ENCODE peak calls at places on chromosomes 6 and 20, in five cellular contexts. Q is HepG2, V is K562, W is SK-N-SH, K is GM12878. P is an unnamed sample.

GRCh38 chr6:166969390-166970002 is 13.1 kb upstream of the RNASET2 start:
- DNase-seq in Q (no peak), V (no peak), W (peak; percentile 53), K (no peak), P (no peak)

GRCh38 chr20:62280303-62280702 is 22.5 kb upstream of the ADRM1 start:
- DNase-seq in Q (no peak), V (no peak), W (no peak), K (no peak), P (no peak)

GRCh38 chr6:47413752-47414516 is 63.7 kb upstream of the CD2AP start:
- DNase-seq in Q (peak; percentile 64), V (peak; percentile 74), W (peak; percentile 45), K (peak; percentile 60), P (peak; percentile 60)

GRCh38 chr20:63290677-63291472 is 2.1 kb upstream of the COL20A1 start:
- DNase-seq in Q (peak; percentile 41), V (peak; percentile 82), W (peak; percentile 95), K (no peak), P (peak; percentile 85)

GRCh38 chr20:51404297-51405060 is 138.0 kb downstream of the NFATC2 start:
- DNase-seq in Q (no peak), V (no peak), W (no peak), K (peak; percentile 80), P (no peak)

GRCh38 chr6:106501836-106502447 is 127.4 kb downstream of the RTN4IP1 start:
- DNase-seq in Q (no peak), V (no peak), W (no peak), K (no peak), P (no peak)

GRCh38 chr20:31671324-31671723 is 33.6 kb downstream of the COX4I2 start:
- DNase-seq in Q (no peak), V (peak; percentile 7), W (no peak), K (no peak), P (no peak)

GRCh38 chr6:109428889-109429477 is 11.4 kb downstream of the PPIL6 start:
- DNase-seq in Q (no peak), V (no peak), W (no peak), K (no peak), P (no peak)

GRCh38 chr6:166463363-166464067 is 80.8 kb upstream of the MPC1 start:
- DNase-seq in Q (no peak), V (no peak), W (no peak), K (no peak), P (no peak)

GRCh38 chr6:156351346-156351966 is 425.7 kb upstream of the ARID1B start:
- DNase-seq in Q (no peak), V (no peak), W (peak; percentile 25), K (no peak), P (no peak)

GRCh38 chr6:155313602-155314091 is 637 bp downstream of the TFB1M start:
- DNase-seq in Q (peak; percentile 65), V (peak; percentile 17), W (no peak), K (no peak), P (no peak)

GRCh38 chr6:128327890-128328289 is 192.5 kb downstream of the PTPRK start:
- DNase-seq in Q (peak; percentile 37), V (no peak), W (peak; percentile 1), K (no peak), P (no peak)

GRCh38 chr6:36323062-36323461 is 13.6 kb downstream of the BNIP5 start:
- DNase-seq in Q (no peak), V (no peak), W (peak; percentile 83), K (no peak), P (no peak)
- TF ChIP-seq FOXM1 in Q (no peak), V (no peak), W (no peak), K (no peak), P (no peak)

DNA sequence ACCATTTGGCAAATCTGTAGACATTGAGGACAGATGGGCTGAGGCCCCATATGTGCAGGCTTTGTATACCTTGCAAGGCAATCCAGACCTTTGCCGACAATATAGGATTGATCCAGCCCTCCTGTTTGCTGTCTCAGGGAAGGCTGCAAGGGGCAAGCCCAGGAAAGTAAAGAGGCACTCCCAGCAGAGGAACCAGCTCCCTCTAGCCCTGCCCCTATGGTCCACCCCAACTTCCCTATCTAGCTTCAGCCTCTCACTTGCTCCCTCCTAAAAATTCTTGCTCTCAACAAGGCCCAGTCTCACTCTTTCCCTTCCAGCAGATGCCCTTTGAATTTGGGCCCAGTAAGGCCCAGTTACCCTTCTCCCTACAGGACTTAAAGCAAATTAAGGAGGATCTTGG is 92.6 kb downstream of the JARID2 start:
- DNase-seq in Q (no peak), V (no peak), W (no peak), K (no peak), P (no peak)
- TF ChIP-seq FOXM1 in Q (no peak), V (no peak), W (no peak), K (no peak), P (no peak)

GRCh38 chr6:158396136-158396535 is 83.9 kb downstream of the TULP4 start:
- DNase-seq in Q (peak; percentile 61), V (no peak), W (no peak), K (no peak), P (no peak)

GRCh38 chr6:158398252-158399024 is 86.2 kb downstream of the TULP4 start:
- DNase-seq in Q (no peak), V (no peak), W (no peak), K (no peak), P (no peak)

GRCh38 chr6:158397578-158397977 is 85.3 kb downstream of the TULP4 start:
- DNase-seq in Q (no peak), V (no peak), W (no peak), K (no peak), P (no peak)

GRCh38 chr6:158402184-158402583 is 89.9 kb downstream of the TULP4 start:
- DNase-seq in Q (no peak), V (no peak), W (peak; percentile 44), K (no peak), P (no peak)

DNA sequence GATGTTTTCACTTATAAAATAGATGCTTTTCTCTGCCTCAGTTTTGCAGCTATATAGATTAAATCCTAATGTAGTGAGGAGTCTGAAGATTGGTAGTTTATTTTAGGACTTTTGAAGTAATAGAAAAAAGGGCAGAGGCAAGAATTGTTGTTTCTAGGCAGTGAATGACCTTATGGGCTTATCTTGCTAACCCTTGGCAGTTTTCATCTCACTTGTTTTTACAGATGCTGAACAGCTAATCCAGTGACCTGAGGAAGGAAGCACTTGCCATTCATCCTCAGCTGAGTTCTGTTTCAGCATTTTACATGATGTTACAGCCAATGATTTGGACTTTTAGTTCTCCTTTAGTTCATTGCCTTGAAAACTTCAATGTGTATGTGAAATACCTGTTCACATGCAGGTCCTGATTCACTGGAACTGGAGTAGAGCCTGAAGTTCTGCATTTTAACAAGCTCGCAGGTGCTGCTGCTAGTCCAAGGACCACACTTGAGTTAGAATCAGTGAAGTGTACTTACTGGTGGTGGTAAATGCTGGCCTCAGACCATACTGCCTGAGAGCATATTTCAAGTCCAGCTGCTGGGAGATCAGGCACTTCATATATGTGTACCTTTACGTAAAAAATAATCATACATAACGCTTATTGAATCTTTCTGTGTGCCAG is 86.9 kb downstream of the TULP4 start:
- DNase-seq in Q (no peak), V (no peak), W (no peak), K (no peak), P (no peak)
- TF ChIP-seq FOXM1 in Q (no peak), V (no peak), W (no peak), K (no peak), P (no peak)

DNA sequence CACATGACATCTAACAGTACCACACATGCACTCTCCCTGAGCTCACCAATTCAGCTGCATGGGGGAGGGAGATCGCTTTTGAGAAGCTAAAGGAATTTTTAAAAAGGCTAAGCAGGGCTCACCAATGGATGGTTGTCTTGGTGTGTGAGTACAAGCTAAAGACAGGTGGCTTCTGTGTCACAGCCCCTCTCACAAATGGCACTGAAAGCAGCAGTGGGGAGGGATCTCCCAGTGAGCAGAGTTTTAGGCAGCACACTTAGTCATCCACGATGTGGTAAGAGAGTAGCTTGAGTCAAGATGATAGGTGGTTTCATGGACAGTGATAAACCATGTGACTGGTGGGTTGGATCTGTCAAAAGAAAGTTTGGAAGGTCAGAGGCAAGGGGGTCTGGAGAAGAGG is 166.5 kb upstream of the TAB2 start:
- DNase-seq in Q (no peak), V (no peak), W (no peak), K (no peak), P (no peak)
- TF ChIP-seq FOXM1 in Q (no peak), V (no peak), W (no peak), K (no peak), P (no peak)

P was measured in HEK293T.